ENCODE peak calls at places on chromosomes 16 and 17, in six cellular contexts. One of them, this sample, is unnamed.

GRCh38 chr17:80110927-80111701 is 9.7 kb downstream of the GAA start:
- DNase-seq in ovary: no peak
- DNase-seq in stomach: peak
- DNase-seq in IMR-90: no peak
- DNase-seq in lower leg skin: peak
- DNase-seq in PC-3: no peak
- DNase-seq in this sample: no peak

GRCh38 chr17:73231363-73231762 is 30.3 kb downstream of the CPSF4L start:
- DNase-seq in ovary: peak
- DNase-seq in lower leg skin: no peak
- DNase-seq in PC-3: peak
- DNase-seq in stomach: no peak
- DNase-seq in IMR-90: peak
- DNase-seq in this sample: peak

GRCh38 chr17:30379303-30380105 is 777 bp downstream of the CPD start:
- DNase-seq in lower leg skin: peak
- DNase-seq in PC-3: no peak
- DNase-seq in IMR-90: no peak
- DNase-seq in stomach: peak
- DNase-seq in ovary: peak
- DNase-seq in this sample: no peak

GRCh38 chr16:88768041-88768876 is 16.8 kb downstream of the PIEZO1 start:
- DNase-seq in stomach: no peak
- DNase-seq in PC-3: no peak
- DNase-seq in IMR-90: peak
- DNase-seq in ovary: peak
- DNase-seq in lower leg skin: no peak
- DNase-seq in this sample: peak

GRCh38 chr16:14194706-14195105 is 123.6 kb downstream of the MRTFB start:
- DNase-seq in lower leg skin: no peak
- DNase-seq in ovary: no peak
- DNase-seq in IMR-90: no peak
- DNase-seq in PC-3: no peak
- DNase-seq in stomach: no peak
- DNase-seq in this sample: no peak

GRCh38 chr17:17553217-17554195 is 38.0 kb downstream of the PEMT start:
- DNase-seq in lower leg skin: no peak
- DNase-seq in PC-3: no peak
- DNase-seq in ovary: no peak
- DNase-seq in stomach: no peak
- DNase-seq in IMR-90: no peak
- DNase-seq in this sample: no peak

GRCh38 chr16:21626659-21627277 is 25.6 kb downstream of the IGSF6 start:
- DNase-seq in PC-3: peak
- DNase-seq in lower leg skin: no peak
- DNase-seq in ovary: no peak
- DNase-seq in stomach: no peak
- DNase-seq in IMR-90: peak
- DNase-seq in this sample: peak

GRCh38 chr17:69305177-69305576 is 21.8 kb downstream of the ABCA5 start:
- DNase-seq in ovary: no peak
- DNase-seq in stomach: no peak
- DNase-seq in PC-3: no peak
- DNase-seq in IMR-90: no peak
- DNase-seq in lower leg skin: no peak
- DNase-seq in this sample: no peak

GRCh38 chr17:37781451-37781850 is 36.6 kb upstream of the HNF1B start:
- DNase-seq in ovary: no peak
- DNase-seq in IMR-90: peak
- DNase-seq in lower leg skin: no peak
- DNase-seq in stomach: no peak
- DNase-seq in PC-3: no peak
- DNase-seq in this sample: no peak

GRCh38 chr16:48489376-48489775 is 104.2 kb upstream of the SIAH1 start:
- DNase-seq in lower leg skin: no peak
- DNase-seq in IMR-90: no peak
- DNase-seq in ovary: no peak
- DNase-seq in PC-3: no peak
- DNase-seq in stomach: no peak
- DNase-seq in this sample: no peak

GRCh38 chr16:77062878-77063566 is 128.0 kb upstream of the MON1B start:
- DNase-seq in ovary: no peak
- DNase-seq in IMR-90: no peak
- DNase-seq in PC-3: no peak
- DNase-seq in stomach: no peak
- DNase-seq in lower leg skin: no peak
- DNase-seq in this sample: no peak

GRCh38 chr16:65406076-65406475 is 284.2 kb upstream of the CDH11 start:
- DNase-seq in lower leg skin: no peak
- DNase-seq in IMR-90: no peak
- DNase-seq in ovary: no peak
- DNase-seq in stomach: no peak
- DNase-seq in PC-3: no peak
- DNase-seq in this sample: no peak

GRCh38 chr16:27239906-27240655 is 28.5 kb downstream of the NSMCE1 start:
- DNase-seq in IMR-90: peak
- DNase-seq in lower leg skin: peak
- DNase-seq in PC-3: no peak
- DNase-seq in ovary: no peak
- DNase-seq in stomach: no peak
- DNase-seq in this sample: no peak

GRCh38 chr17:57910462-57910861 is 44.8 kb downstream of the CUEDC1 start:
- DNase-seq in IMR-90: no peak
- DNase-seq in PC-3: no peak
- DNase-seq in ovary: no peak
- DNase-seq in stomach: no peak
- DNase-seq in lower leg skin: no peak
- DNase-seq in this sample: no peak
- H3K4me3 ChIP-seq in IMR-90: no peak
- H3K4me3 ChIP-seq in PC-3: no peak
- H3K4me3 ChIP-seq in ovary: no peak
- H3K4me3 ChIP-seq in stomach: no peak
- H3K4me3 ChIP-seq in lower leg skin: no peak
- H3K4me3 ChIP-seq in this sample: no peak

GRCh38 chr17:6496116-6496481 is 51.8 kb downstream of the PIMREG start:
- DNase-seq in ovary: no peak
- DNase-seq in IMR-90: no peak
- DNase-seq in stomach: no peak
- DNase-seq in lower leg skin: peak
- DNase-seq in PC-3: no peak
- DNase-seq in this sample: no peak
- H3K4me3 ChIP-seq in ovary: no peak
- H3K4me3 ChIP-seq in IMR-90: no peak
- H3K4me3 ChIP-seq in stomach: no peak
- H3K4me3 ChIP-seq in lower leg skin: no peak
- H3K4me3 ChIP-seq in PC-3: no peak
- H3K4me3 ChIP-seq in this sample: no peak

DNA sequence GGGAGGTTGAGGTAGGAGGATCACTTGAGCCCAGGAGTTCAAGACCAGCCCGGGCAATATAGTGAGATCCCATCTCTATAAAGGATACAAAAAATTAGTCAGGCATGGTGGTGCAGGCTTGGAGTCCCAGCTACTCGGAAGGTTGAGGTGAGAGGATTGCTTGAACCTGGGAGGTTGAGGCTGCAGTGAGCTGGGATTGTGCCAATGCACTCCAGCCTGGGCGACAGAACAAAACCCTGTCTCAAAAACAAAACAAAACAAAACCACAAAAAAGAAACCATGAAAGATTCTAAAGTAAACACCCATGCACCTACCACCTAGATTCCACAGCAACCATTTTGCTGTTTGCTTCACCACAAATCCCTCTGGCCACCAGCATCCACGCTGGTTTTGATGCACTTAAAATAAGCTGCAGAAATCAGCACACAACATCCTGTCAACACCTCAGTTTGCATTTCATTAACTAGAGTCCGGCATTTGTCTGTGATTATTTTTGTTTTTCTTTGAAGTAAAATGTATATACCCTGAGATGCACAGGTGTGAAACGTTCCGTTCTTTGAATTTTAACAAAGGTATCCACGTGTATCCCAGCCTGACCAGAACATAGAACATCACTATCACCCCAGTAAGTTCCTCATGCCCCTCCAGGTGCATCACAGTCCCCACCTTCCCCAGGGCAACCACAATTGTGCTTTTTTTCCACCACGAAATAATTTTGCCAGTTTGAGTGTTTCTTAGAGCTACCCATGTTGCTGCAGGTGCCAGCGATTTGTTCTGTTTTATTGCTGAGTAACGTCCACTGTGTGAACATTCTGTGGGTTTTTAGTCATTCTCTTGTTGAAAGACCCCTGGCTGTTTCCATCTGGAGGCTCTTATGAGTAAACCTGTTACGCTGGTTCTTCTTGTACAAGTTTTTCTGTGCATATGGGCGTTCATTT is 191.5 kb downstream of the SEC14L1 start:
- DNase-seq in stomach: peak
- DNase-seq in lower leg skin: peak
- DNase-seq in IMR-90: no peak
- DNase-seq in PC-3: peak
- DNase-seq in ovary: no peak
- DNase-seq in this sample: peak
- H3K4me3 ChIP-seq in stomach: peak
- H3K4me3 ChIP-seq in lower leg skin: no peak
- H3K4me3 ChIP-seq in IMR-90: no peak
- H3K4me3 ChIP-seq in PC-3: peak
- H3K4me3 ChIP-seq in ovary: no peak
- H3K4me3 ChIP-seq in this sample: no peak

GRCh38 chr17:48564200-48565023 is 13.7 kb downstream of the HOXB4 start:
- DNase-seq in PC-3: no peak
- DNase-seq in stomach: no peak
- DNase-seq in ovary: no peak
- DNase-seq in IMR-90: no peak
- DNase-seq in lower leg skin: no peak
- DNase-seq in this sample: no peak
- H3K4me3 ChIP-seq in PC-3: no peak
- H3K4me3 ChIP-seq in stomach: peak
- H3K4me3 ChIP-seq in ovary: peak
- H3K4me3 ChIP-seq in IMR-90: peak
- H3K4me3 ChIP-seq in lower leg skin: peak
- H3K4me3 ChIP-seq in this sample: peak

GRCh38 chr16:28984091-28984490 is 761 bp upstream of the LAT start:
- DNase-seq in stomach: no peak
- DNase-seq in lower leg skin: no peak
- DNase-seq in ovary: no peak
- DNase-seq in PC-3: no peak
- DNase-seq in IMR-90: no peak
- DNase-seq in this sample: no peak

GRCh38 chr16:28984619-28985135 is at the start of gene LAT:
- DNase-seq in lower leg skin: no peak
- DNase-seq in ovary: no peak
- DNase-seq in PC-3: no peak
- DNase-seq in stomach: peak
- DNase-seq in IMR-90: no peak
- DNase-seq in this sample: no peak

GRCh38 chr16:28985611-28986041 is 774 bp downstream of the LAT start:
- DNase-seq in lower leg skin: no peak
- DNase-seq in ovary: no peak
- DNase-seq in IMR-90: no peak
- DNase-seq in stomach: no peak
- DNase-seq in PC-3: no peak
- DNase-seq in this sample: no peak

GRCh38 chr16:28986492-28986891 is 1.6 kb downstream of the LAT start:
- DNase-seq in PC-3: no peak
- DNase-seq in lower leg skin: no peak
- DNase-seq in stomach: no peak
- DNase-seq in IMR-90: no peak
- DNase-seq in ovary: no peak
- DNase-seq in this sample: no peak

GRCh38 chr16:28985206-28985605 is 354 bp downstream of the LAT start:
- DNase-seq in PC-3: no peak
- DNase-seq in stomach: no peak
- DNase-seq in ovary: no peak
- DNase-seq in IMR-90: no peak
- DNase-seq in lower leg skin: no peak
- DNase-seq in this sample: no peak
- H3K4me3 ChIP-seq in PC-3: no peak
- H3K4me3 ChIP-seq in stomach: peak
- H3K4me3 ChIP-seq in ovary: no peak
- H3K4me3 ChIP-seq in IMR-90: no peak
- H3K4me3 ChIP-seq in lower leg skin: no peak
- H3K4me3 ChIP-seq in this sample: no peak

DNA sequence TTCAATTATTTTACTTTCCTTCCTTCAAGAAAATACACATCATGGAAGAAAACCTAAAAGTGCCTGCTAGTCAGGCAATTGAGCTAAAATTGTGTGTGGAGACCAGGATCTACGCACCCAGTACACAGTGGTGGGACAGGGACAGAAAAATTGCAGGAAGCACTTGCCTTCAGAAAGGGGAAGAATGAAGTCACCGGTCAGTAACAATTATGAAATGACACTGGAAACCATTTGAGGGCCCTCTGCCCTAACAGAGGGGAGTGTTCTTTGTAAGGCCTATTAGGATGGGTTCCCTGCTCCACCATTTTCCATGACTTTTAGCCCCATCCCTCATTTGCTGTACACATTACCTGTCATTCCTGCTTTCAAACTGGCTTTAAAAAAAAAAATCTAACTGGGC is 4.5 kb upstream of the PHAF1 start:
- DNase-seq in lower leg skin: no peak
- DNase-seq in IMR-90: no peak
- DNase-seq in stomach: no peak
- DNase-seq in PC-3: no peak
- DNase-seq in ovary: no peak
- DNase-seq in this sample: no peak
- H3K4me3 ChIP-seq in lower leg skin: no peak
- H3K4me3 ChIP-seq in IMR-90: no peak
- H3K4me3 ChIP-seq in stomach: no peak
- H3K4me3 ChIP-seq in PC-3: no peak
- H3K4me3 ChIP-seq in ovary: no peak
- H3K4me3 ChIP-seq in this sample: no peak

This sample was measured in cardiac fibroblast.